ENCODE peak calls at places on chromosomes 4 and X, in eight cellular contexts. Y is hippocampal formation; T is mesendoderm; V is DMS153; D is NCI-H1436; R is ureter; X is stimulated activated CD8-positive, alpha-beta memory T cell treated with anti-CD3 and anti-CD28 coated beads, Interleukin-4, amount 100 ng/mL, for 24 hours; Z is stimulated activated CD4-positive, alpha-beta T cell treated with anti-CD3 and anti-CD28 coated beads, Interleukin-4, amount 100 ng/mL, for 48 hours. J is an unnamed sample.

GRCh38 chrX:103831342-103831802 is 685 bp downstream of the RAB9B start:
- DNase-seq in Y (no peak), T (no peak), V (peak), D (peak), R (no peak), X (no peak), Z (peak), J (no peak)

GRCh38 chrX:1336331-1337143 is at the start of gene IL3RA:
- DNase-seq in Y (no peak), T (no peak), V (no peak), D (no peak), R (no peak), X (no peak), Z (no peak), J (no peak)

GRCh38 chr4:17327587-17327986 is 184.3 kb downstream of the QDPR start:
- DNase-seq in Y (no peak), T (no peak), V (no peak), D (no peak), R (no peak), X (no peak), Z (no peak), J (no peak)

GRCh38 chrX:19751068-19751467 is 136.3 kb downstream of the SH3KBP1 start:
- DNase-seq in Y (no peak), T (peak), V (no peak), D (no peak), R (no peak), X (no peak), Z (no peak), J (no peak)

GRCh38 chr4:89598602-89599001 is 238.4 kb downstream of the SNCA start:
- DNase-seq in Y (no peak), T (peak), V (peak), D (no peak), R (no peak), X (no peak), Z (no peak), J (no peak)

GRCh38 chrX:30713061-30713525 is 59.9 kb downstream of the GK start:
- DNase-seq in Y (peak), T (peak), V (peak), D (peak), R (peak), X (peak), Z (peak), J (peak)

GRCh38 chrX:21004835-21005234 is 369.4 kb upstream of the CNKSR2 start:
- DNase-seq in Y (no peak), T (no peak), V (no peak), D (no peak), R (no peak), X (no peak), Z (no peak), J (no peak)

GRCh38 chrX:17923546-17923945 is 62.4 kb upstream of the RAI2 start:
- DNase-seq in Y (no peak), T (no peak), V (peak), D (no peak), R (no peak), X (no peak), Z (no peak), J (no peak)

GRCh38 chr4:158005021-158005420 is 167.8 kb downstream of the GASK1B start:
- DNase-seq in Y (no peak), T (no peak), V (no peak), D (no peak), R (no peak), X (no peak), Z (no peak), J (no peak)

J was measured in H54.